ENCODE peak calls at places on chromosomes 6 and 20, in ten cellular contexts. One of them, this sample, is unnamed.

GRCh38 chr6:25217275-25217674 is 61.9 kb upstream of the CARMIL1 start:
- DNase-seq in activated CD4-positive, alpha-beta T cell treated with anti-CD3 and anti-CD28 coated beads for 48 hours: no peak
- DNase-seq in activated CD4-positive, CD25-positive, alpha-beta regulatory T cell: no peak
- DNase-seq in amniotic epithelial cell: no peak
- DNase-seq in non-pigmented ciliary epithelial cell: no peak
- DNase-seq in left ventricle myocardium inferior: no peak
- DNase-seq in activated CD8-positive, alpha-beta memory T cell treated with anti-CD3 and anti-CD28 coated beads, Interleukin-2, amount 50 U/mL, for 4 hours: no peak
- DNase-seq in NCI-H1105: no peak
- DNase-seq in kidney: no peak
- DNase-seq in M059J: no peak
- DNase-seq in this sample: no peak

GRCh38 chr20:58109126-58109880 is 119.2 kb downstream of the ANKRD60 start:
- DNase-seq in left ventricle myocardium inferior: no peak
- DNase-seq in activated CD4-positive, alpha-beta T cell treated with anti-CD3 and anti-CD28 coated beads for 48 hours: no peak
- DNase-seq in non-pigmented ciliary epithelial cell: peak; percentile 80
- DNase-seq in amniotic epithelial cell: peak; percentile 64
- DNase-seq in activated CD4-positive, CD25-positive, alpha-beta regulatory T cell: no peak
- DNase-seq in activated CD8-positive, alpha-beta memory T cell treated with anti-CD3 and anti-CD28 coated beads, Interleukin-2, amount 50 U/mL, for 4 hours: no peak
- DNase-seq in kidney: no peak
- DNase-seq in M059J: peak; percentile 91
- DNase-seq in NCI-H1105: no peak
- DNase-seq in this sample: no peak

GRCh38 chr6:138601128-138601527 is 101.8 kb upstream of the NHSL1 start:
- DNase-seq in NCI-H1105: no peak
- DNase-seq in kidney: no peak
- DNase-seq in M059J: no peak
- DNase-seq in activated CD4-positive, CD25-positive, alpha-beta regulatory T cell: no peak
- DNase-seq in amniotic epithelial cell: peak; percentile 21
- DNase-seq in left ventricle myocardium inferior: no peak
- DNase-seq in activated CD4-positive, alpha-beta T cell treated with anti-CD3 and anti-CD28 coated beads for 48 hours: no peak
- DNase-seq in activated CD8-positive, alpha-beta memory T cell treated with anti-CD3 and anti-CD28 coated beads, Interleukin-2, amount 50 U/mL, for 4 hours: no peak
- DNase-seq in non-pigmented ciliary epithelial cell: no peak
- DNase-seq in this sample: no peak

GRCh38 chr6:77040566-77041195 is 422.6 kb downstream of the HTR1B start:
- DNase-seq in left ventricle myocardium inferior: no peak
- DNase-seq in activated CD4-positive, CD25-positive, alpha-beta regulatory T cell: no peak
- DNase-seq in amniotic epithelial cell: peak; percentile 24
- DNase-seq in kidney: no peak
- DNase-seq in activated CD4-positive, alpha-beta T cell treated with anti-CD3 and anti-CD28 coated beads for 48 hours: no peak
- DNase-seq in non-pigmented ciliary epithelial cell: no peak
- DNase-seq in NCI-H1105: no peak
- DNase-seq in M059J: peak; percentile 18
- DNase-seq in activated CD8-positive, alpha-beta memory T cell treated with anti-CD3 and anti-CD28 coated beads, Interleukin-2, amount 50 U/mL, for 4 hours: no peak
- DNase-seq in this sample: no peak

GRCh38 chr20:22698443-22698842 is 114.1 kb upstream of the FOXA2 start:
- DNase-seq in activated CD4-positive, CD25-positive, alpha-beta regulatory T cell: no peak
- DNase-seq in activated CD4-positive, alpha-beta T cell treated with anti-CD3 and anti-CD28 coated beads for 48 hours: no peak
- DNase-seq in NCI-H1105: no peak
- DNase-seq in kidney: no peak
- DNase-seq in left ventricle myocardium inferior: no peak
- DNase-seq in M059J: peak; percentile 30
- DNase-seq in amniotic epithelial cell: no peak
- DNase-seq in non-pigmented ciliary epithelial cell: no peak
- DNase-seq in activated CD8-positive, alpha-beta memory T cell treated with anti-CD3 and anti-CD28 coated beads, Interleukin-2, amount 50 U/mL, for 4 hours: no peak
- DNase-seq in this sample: no peak

GRCh38 chr6:33785766-33786165 is 3.2 kb downstream of the LEMD2 start:
- DNase-seq in non-pigmented ciliary epithelial cell: no peak
- DNase-seq in left ventricle myocardium inferior: no peak
- DNase-seq in amniotic epithelial cell: peak; percentile 51
- DNase-seq in NCI-H1105: no peak
- DNase-seq in activated CD8-positive, alpha-beta memory T cell treated with anti-CD3 and anti-CD28 coated beads, Interleukin-2, amount 50 U/mL, for 4 hours: no peak
- DNase-seq in activated CD4-positive, alpha-beta T cell treated with anti-CD3 and anti-CD28 coated beads for 48 hours: no peak
- DNase-seq in kidney: no peak
- DNase-seq in activated CD4-positive, CD25-positive, alpha-beta regulatory T cell: no peak
- DNase-seq in M059J: peak; percentile 99
- DNase-seq in this sample: no peak

GRCh38 chr6:39568896-39569295 is 156.3 kb downstream of the KIF6 start:
- DNase-seq in non-pigmented ciliary epithelial cell: peak; percentile 51
- DNase-seq in M059J: peak; percentile 77
- DNase-seq in activated CD8-positive, alpha-beta memory T cell treated with anti-CD3 and anti-CD28 coated beads, Interleukin-2, amount 50 U/mL, for 4 hours: no peak
- DNase-seq in activated CD4-positive, CD25-positive, alpha-beta regulatory T cell: no peak
- DNase-seq in left ventricle myocardium inferior: no peak
- DNase-seq in kidney: no peak
- DNase-seq in activated CD4-positive, alpha-beta T cell treated with anti-CD3 and anti-CD28 coated beads for 48 hours: no peak
- DNase-seq in NCI-H1105: no peak
- DNase-seq in amniotic epithelial cell: peak; percentile 0
- DNase-seq in this sample: no peak

GRCh38 chr20:904146-904545 is 12.0 kb downstream of the ANGPT4 start:
- DNase-seq in non-pigmented ciliary epithelial cell: no peak
- DNase-seq in kidney: no peak
- DNase-seq in left ventricle myocardium inferior: no peak
- DNase-seq in activated CD4-positive, CD25-positive, alpha-beta regulatory T cell: no peak
- DNase-seq in activated CD4-positive, alpha-beta T cell treated with anti-CD3 and anti-CD28 coated beads for 48 hours: no peak
- DNase-seq in amniotic epithelial cell: no peak
- DNase-seq in NCI-H1105: no peak
- DNase-seq in activated CD8-positive, alpha-beta memory T cell treated with anti-CD3 and anti-CD28 coated beads, Interleukin-2, amount 50 U/mL, for 4 hours: no peak
- DNase-seq in M059J: no peak
- DNase-seq in this sample: no peak

GRCh38 chr6:144215402-144215931 is 65.2 kb downstream of the STX11 start:
- DNase-seq in amniotic epithelial cell: peak; percentile 17
- DNase-seq in non-pigmented ciliary epithelial cell: no peak
- DNase-seq in activated CD8-positive, alpha-beta memory T cell treated with anti-CD3 and anti-CD28 coated beads, Interleukin-2, amount 50 U/mL, for 4 hours: no peak
- DNase-seq in kidney: peak; percentile 63
- DNase-seq in activated CD4-positive, CD25-positive, alpha-beta regulatory T cell: no peak
- DNase-seq in left ventricle myocardium inferior: peak; percentile 34
- DNase-seq in M059J: peak; percentile 27
- DNase-seq in activated CD4-positive, alpha-beta T cell treated with anti-CD3 and anti-CD28 coated beads for 48 hours: peak; percentile 41
- DNase-seq in NCI-H1105: no peak
- DNase-seq in this sample: peak; percentile 32

GRCh38 chr6:80767808-80768207 is 661.3 kb downstream of the BCKDHB start:
- DNase-seq in M059J: peak; percentile 96
- DNase-seq in non-pigmented ciliary epithelial cell: peak; percentile 65
- DNase-seq in activated CD4-positive, CD25-positive, alpha-beta regulatory T cell: no peak
- DNase-seq in activated CD4-positive, alpha-beta T cell treated with anti-CD3 and anti-CD28 coated beads for 48 hours: no peak
- DNase-seq in NCI-H1105: no peak
- DNase-seq in activated CD8-positive, alpha-beta memory T cell treated with anti-CD3 and anti-CD28 coated beads, Interleukin-2, amount 50 U/mL, for 4 hours: no peak
- DNase-seq in amniotic epithelial cell: peak; percentile 54
- DNase-seq in left ventricle myocardium inferior: peak; percentile 62
- DNase-seq in kidney: peak; percentile 84
- DNase-seq in this sample: no peak

GRCh38 chr20:1173698-1174097 is 11.1 kb downstream of the TMEM74B start:
- DNase-seq in activated CD8-positive, alpha-beta memory T cell treated with anti-CD3 and anti-CD28 coated beads, Interleukin-2, amount 50 U/mL, for 4 hours: no peak
- DNase-seq in amniotic epithelial cell: no peak
- DNase-seq in M059J: no peak
- DNase-seq in kidney: no peak
- DNase-seq in activated CD4-positive, alpha-beta T cell treated with anti-CD3 and anti-CD28 coated beads for 48 hours: no peak
- DNase-seq in non-pigmented ciliary epithelial cell: no peak
- DNase-seq in NCI-H1105: no peak
- DNase-seq in activated CD4-positive, CD25-positive, alpha-beta regulatory T cell: no peak
- DNase-seq in left ventricle myocardium inferior: no peak
- DNase-seq in this sample: no peak

GRCh38 chr6:123997223-123997622 is 193.6 kb downstream of the NKAIN2 start:
- DNase-seq in non-pigmented ciliary epithelial cell: no peak
- DNase-seq in activated CD8-positive, alpha-beta memory T cell treated with anti-CD3 and anti-CD28 coated beads, Interleukin-2, amount 50 U/mL, for 4 hours: no peak
- DNase-seq in amniotic epithelial cell: no peak
- DNase-seq in left ventricle myocardium inferior: no peak
- DNase-seq in NCI-H1105: peak; percentile 97
- DNase-seq in activated CD4-positive, alpha-beta T cell treated with anti-CD3 and anti-CD28 coated beads for 48 hours: no peak
- DNase-seq in kidney: no peak
- DNase-seq in activated CD4-positive, CD25-positive, alpha-beta regulatory T cell: no peak
- DNase-seq in M059J: no peak
- DNase-seq in this sample: no peak

GRCh38 chr6:56838965-56839364 is 115.9 kb upstream of the BEND6 start:
- DNase-seq in non-pigmented ciliary epithelial cell: no peak
- DNase-seq in left ventricle myocardium inferior: no peak
- DNase-seq in amniotic epithelial cell: no peak
- DNase-seq in activated CD4-positive, CD25-positive, alpha-beta regulatory T cell: no peak
- DNase-seq in M059J: no peak
- DNase-seq in kidney: no peak
- DNase-seq in activated CD8-positive, alpha-beta memory T cell treated with anti-CD3 and anti-CD28 coated beads, Interleukin-2, amount 50 U/mL, for 4 hours: no peak
- DNase-seq in NCI-H1105: no peak
- DNase-seq in activated CD4-positive, alpha-beta T cell treated with anti-CD3 and anti-CD28 coated beads for 48 hours: no peak
- DNase-seq in this sample: no peak

GRCh38 chr6:1760876-1761275 is 151.2 kb downstream of the FOXC1 start:
- DNase-seq in amniotic epithelial cell: no peak
- DNase-seq in activated CD4-positive, CD25-positive, alpha-beta regulatory T cell: no peak
- DNase-seq in M059J: no peak
- DNase-seq in left ventricle myocardium inferior: no peak
- DNase-seq in kidney: no peak
- DNase-seq in NCI-H1105: no peak
- DNase-seq in activated CD4-positive, alpha-beta T cell treated with anti-CD3 and anti-CD28 coated beads for 48 hours: no peak
- DNase-seq in non-pigmented ciliary epithelial cell: no peak
- DNase-seq in activated CD8-positive, alpha-beta memory T cell treated with anti-CD3 and anti-CD28 coated beads, Interleukin-2, amount 50 U/mL, for 4 hours: no peak
- DNase-seq in this sample: no peak

GRCh38 chr6:155121699-155122098 is 126.6 kb downstream of the TIAM2 start:
- DNase-seq in activated CD4-positive, CD25-positive, alpha-beta regulatory T cell: no peak
- DNase-seq in non-pigmented ciliary epithelial cell: no peak
- DNase-seq in activated CD8-positive, alpha-beta memory T cell treated with anti-CD3 and anti-CD28 coated beads, Interleukin-2, amount 50 U/mL, for 4 hours: no peak
- DNase-seq in NCI-H1105: no peak
- DNase-seq in M059J: peak; percentile 30
- DNase-seq in kidney: no peak
- DNase-seq in left ventricle myocardium inferior: no peak
- DNase-seq in activated CD4-positive, alpha-beta T cell treated with anti-CD3 and anti-CD28 coated beads for 48 hours: no peak
- DNase-seq in amniotic epithelial cell: peak; percentile 28
- DNase-seq in this sample: no peak

GRCh38 chr6:146670161-146670560 is 71.4 kb downstream of the ADGB start:
- DNase-seq in kidney: no peak
- DNase-seq in amniotic epithelial cell: peak; percentile 62
- DNase-seq in activated CD4-positive, CD25-positive, alpha-beta regulatory T cell: no peak
- DNase-seq in M059J: peak; percentile 62
- DNase-seq in NCI-H1105: no peak
- DNase-seq in left ventricle myocardium inferior: no peak
- DNase-seq in activated CD4-positive, alpha-beta T cell treated with anti-CD3 and anti-CD28 coated beads for 48 hours: no peak
- DNase-seq in activated CD8-positive, alpha-beta memory T cell treated with anti-CD3 and anti-CD28 coated beads, Interleukin-2, amount 50 U/mL, for 4 hours: no peak
- DNase-seq in non-pigmented ciliary epithelial cell: no peak
- DNase-seq in this sample: no peak

GRCh38 chr20:49572857-49573256 is 4.9 kb upstream of the PTGIS start:
- DNase-seq in activated CD4-positive, CD25-positive, alpha-beta regulatory T cell: no peak
- DNase-seq in kidney: no peak
- DNase-seq in NCI-H1105: no peak
- DNase-seq in M059J: no peak
- DNase-seq in activated CD4-positive, alpha-beta T cell treated with anti-CD3 and anti-CD28 coated beads for 48 hours: no peak
- DNase-seq in amniotic epithelial cell: no peak
- DNase-seq in left ventricle myocardium inferior: no peak
- DNase-seq in activated CD8-positive, alpha-beta memory T cell treated with anti-CD3 and anti-CD28 coated beads, Interleukin-2, amount 50 U/mL, for 4 hours: no peak
- DNase-seq in non-pigmented ciliary epithelial cell: no peak
- DNase-seq in this sample: no peak